ENCODE peak calls at places on chromosomes 5 and 9, in five cellular contexts. O is cardiac muscle cell; H is AG09319; W is kidney epithelial cell; P is CD4-positive, alpha-beta T cell. S is an unnamed sample.

GRCh38 chr9:108743901-108744371 is 111.8 kb downstream of the ACTL7B start:
- DNase-seq in P (no peak), O (peak), W (peak), H (no peak), S (no peak)

GRCh38 chr5:74766348-74766886 is 500 bp downstream of the GFM2 start:
- DNase-seq in H (no peak), W (no peak), P (no peak), O (peak), S (no peak)

GRCh38 chr5:80069918-80070318 is 34.8 kb downstream of the THBS4 start:
- DNase-seq in W (no peak), H (no peak), O (no peak), P (no peak), S (no peak)

GRCh38 chr5:124935060-124935459 is 188.6 kb upstream of the ZNF608 start:
- DNase-seq in H (no peak), P (no peak), W (no peak), O (no peak), S (no peak)

GRCh38 chr9:4306788-4307144 is 6.9 kb upstream of the GLIS3 start:
- DNase-seq in H (no peak), W (no peak), P (no peak), O (no peak), S (no peak)

GRCh38 chr5:60687927-60688720 is 11.8 kb downstream of the DEPDC1B start:
- DNase-seq in H (no peak), O (no peak), W (peak), P (no peak), S (no peak)

GRCh38 chr9:122112238-122112637 is 19.1 kb upstream of the TTLL11 start:
- DNase-seq in P (no peak), H (no peak), W (no peak), O (no peak), S (no peak)

GRCh38 chr5:119274767-119275130 is 81.1 kb upstream of the TNFAIP8 start:
- DNase-seq in P (no peak), W (peak), H (no peak), O (no peak), S (no peak)

GRCh38 chr9:136059851-136060670 is 35.0 kb downstream of the NACC2 start:
- DNase-seq in W (no peak), O (no peak), H (no peak), P (no peak), S (no peak)

GRCh38 chr5:149549461-149550266 is 1.6 kb downstream of the CSNK1A1 start:
- DNase-seq in H (no peak), O (peak), P (no peak), W (no peak), S (no peak)

GRCh38 chr5:132539716-132540115 is 3.6 kb downstream of the IL5 start:
- DNase-seq in W (no peak), P (no peak), O (no peak), H (no peak), S (no peak)
- TF ChIP-seq CTCF in W (no peak), P (no peak), O (no peak), H (no peak), S (no peak)

DNA sequence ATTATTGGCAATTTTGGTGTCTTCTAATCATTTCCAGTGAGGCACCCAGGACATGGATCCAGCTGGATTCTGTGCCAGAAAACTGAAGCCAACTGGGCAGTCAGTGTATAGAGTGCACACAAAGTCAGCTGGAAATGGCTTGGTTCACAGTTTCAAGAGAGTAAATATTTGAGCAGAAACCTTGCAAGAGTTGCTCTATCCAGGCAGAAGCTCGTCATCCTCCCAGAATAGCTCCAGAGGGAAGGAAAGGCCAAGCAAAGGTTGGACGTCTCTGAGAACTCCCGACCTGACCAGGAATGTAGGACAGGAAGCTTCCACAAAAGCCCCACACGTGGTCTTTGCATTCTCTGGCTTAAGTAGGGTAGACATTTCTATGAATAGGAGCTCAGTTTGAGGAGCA is 72.9 kb upstream of the FCN2 start:
- DNase-seq in H (peak), O (peak), W (no peak), P (no peak), S (no peak)
- TF ChIP-seq CTCF in H (no peak), O (no peak), W (no peak), P (no peak), S (no peak)

GRCh38 chr9:97721396-97721795 is 24.3 kb upstream of the XPA start:
- DNase-seq in O (no peak), H (no peak), P (no peak), W (no peak), S (no peak)
- TF ChIP-seq CTCF in O (no peak), H (no peak), P (no peak), W (no peak), S (no peak)

GRCh38 chr5:176532795-176533194 is 4.4 kb downstream of the RNF44 start:
- DNase-seq in P (no peak), W (no peak), H (no peak), O (no peak), S (no peak)
- TF ChIP-seq CTCF in P (no peak), W (no peak), H (no peak), O (no peak), S (no peak)

DNA sequence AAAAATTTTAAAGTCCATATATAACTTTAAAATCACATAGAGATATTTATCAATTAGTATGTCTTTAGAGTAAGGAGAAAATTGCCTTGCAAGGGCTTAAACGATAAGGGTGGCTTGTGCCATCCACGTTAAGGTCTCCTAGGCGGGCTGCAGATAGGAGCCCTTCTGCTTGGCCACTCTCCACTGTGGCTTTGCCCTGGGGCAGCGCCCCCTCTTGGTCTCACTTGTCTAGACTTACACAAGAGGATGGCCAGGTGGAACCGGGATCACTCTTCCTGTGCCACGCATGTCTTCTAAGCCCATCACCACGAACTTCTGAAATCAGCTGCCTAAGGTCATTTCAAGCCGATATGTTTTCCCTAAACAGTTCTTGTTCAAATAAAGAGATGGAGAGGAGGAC is 2.9 kb downstream of the FPGS start:
- DNase-seq in O (peak), P (no peak), H (no peak), W (no peak), S (no peak)
- TF ChIP-seq CTCF in O (peak), P (no peak), H (peak), W (peak), S (no peak)

GRCh38 chr9:89999176-89999533 is 394.3 kb downstream of the GADD45G start:
- DNase-seq in P (no peak), W (no peak), O (no peak), H (no peak), S (no peak)

GRCh38 chr9:90002299-90003045 is 397.7 kb downstream of the GADD45G start:
- DNase-seq in W (no peak), O (peak), H (no peak), P (no peak), S (no peak)

GRCh38 chr9:90001756-90002155 is 396.9 kb downstream of the GADD45G start:
- DNase-seq in O (no peak), P (no peak), H (no peak), W (no peak), S (no peak)

GRCh38 chr9:90000925-90001324 is 396.1 kb downstream of the GADD45G start:
- DNase-seq in P (no peak), W (no peak), O (peak), H (no peak), S (no peak)

DNA sequence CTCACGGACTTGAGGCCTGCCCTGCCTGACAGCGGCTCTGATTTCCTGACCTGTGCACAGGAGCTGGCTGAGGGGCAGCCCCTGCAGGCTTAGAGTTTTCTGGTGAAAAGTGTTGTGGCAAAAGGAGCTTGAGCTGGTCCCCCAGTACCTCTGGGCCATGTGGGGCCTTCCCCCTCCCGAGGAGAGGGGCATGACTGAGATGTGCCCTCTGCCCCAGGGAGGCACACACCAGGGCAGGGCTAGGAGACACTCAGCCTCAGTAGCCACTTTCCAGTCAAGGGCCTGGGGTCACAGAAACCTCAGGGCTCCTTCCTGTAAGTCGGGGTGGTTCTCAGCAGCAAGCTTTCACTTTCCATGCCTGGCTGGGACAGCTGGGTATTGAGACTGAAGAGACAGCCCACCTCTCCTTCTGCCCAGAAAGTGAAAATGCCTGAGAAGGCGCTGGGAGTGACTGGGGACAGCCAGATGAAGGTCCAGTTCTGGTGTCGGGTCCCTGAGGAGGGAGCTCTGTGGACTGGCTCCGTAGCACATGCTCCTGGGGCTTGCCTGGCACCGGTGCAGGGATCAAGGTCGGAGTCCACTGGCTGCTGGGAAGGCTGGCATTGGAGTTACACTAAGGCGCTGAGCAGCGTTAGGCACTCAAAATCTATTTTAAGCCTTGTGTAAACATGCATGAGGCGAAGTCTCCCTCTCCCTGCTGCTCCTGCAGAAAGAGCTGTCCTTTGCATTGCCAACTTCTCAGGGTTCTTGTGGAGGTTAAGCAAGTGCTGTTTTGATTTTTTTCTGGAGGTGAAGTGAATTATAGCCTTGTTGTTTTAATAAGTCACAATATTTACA is 394.9 kb downstream of the GADD45G start:
- DNase-seq in O (peak), H (peak), W (no peak), P (no peak), S (no peak)
- TF ChIP-seq CTCF in O (no peak), H (no peak), W (no peak), P (no peak), S (no peak)

DNA sequence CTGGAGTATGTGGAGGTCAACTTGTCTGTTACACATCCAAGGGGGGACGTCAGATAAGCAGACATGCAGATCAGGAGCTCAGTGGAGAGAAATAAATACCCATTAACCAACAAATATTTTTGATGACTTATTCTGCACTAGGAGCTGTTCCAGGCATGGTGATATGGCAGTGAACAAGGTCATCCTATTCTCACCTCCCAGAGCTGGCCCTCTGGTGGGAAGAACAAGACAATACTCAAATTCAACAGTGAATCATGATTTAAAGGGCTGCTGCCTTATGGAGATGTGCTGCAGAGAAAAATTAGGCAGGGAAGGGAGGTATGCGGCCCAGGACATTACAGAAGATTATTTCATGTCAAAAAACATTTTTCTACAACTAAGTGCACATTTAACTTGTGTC is 36.5 kb downstream of the SYK start:
- DNase-seq in O (no peak), W (no peak), H (no peak), P (no peak), S (no peak)
- TF ChIP-seq CTCF in O (no peak), W (no peak), H (no peak), P (no peak), S (no peak)

GRCh38 chr9:77800924-77801551 is 152.9 kb upstream of the GNA14 start:
- DNase-seq in P (no peak), H (no peak), W (no peak), O (no peak), S (no peak)
- TF ChIP-seq CTCF in P (no peak), H (no peak), W (no peak), O (no peak), S (no peak)

GRCh38 chr9:104386425-104387069 is 117.5 kb upstream of the OR13F1 start:
- DNase-seq in O (peak), P (no peak), W (peak), H (no peak), S (no peak)
- TF ChIP-seq CTCF in O (peak), P (peak), W (peak), H (peak), S (no peak)